ENCODE peak calls at places on chromosomes 16 and 17, in nine cellular contexts. F is foreskin fibroblast, G is AG10803, N is RWPE1, A is Peyer's patch, X is right lobe of liver, J is spleen, Y is choroid plexus epithelial cell, M is bronchial epithelial cell. L is an unnamed sample.

GRCh38 chr16:1102333-1102700 is 6.3 kb upstream of the C1QTNF8 start:
- DNase-seq in F (no peak), G (no peak), N (no peak), A (no peak), X (no peak), J (no peak), Y (no peak), M (no peak), L (no peak)

GRCh38 chr17:422196-422930 is 69.8 kb upstream of the RPH3AL start:
- DNase-seq in F (no peak), G (no peak), N (no peak), A (no peak), X (no peak), J (no peak), Y (no peak), M (no peak), L (no peak)

GRCh38 chr17:33435716-33436301 is 142.7 kb upstream of the ASIC2 start:
- DNase-seq in F (no peak), G (peak), N (no peak), A (no peak), X (no peak), J (no peak), Y (peak), M (no peak), L (no peak)

GRCh38 chr17:49388290-49388640 is 26.2 kb upstream of the ZNF652 start:
- DNase-seq in F (no peak), G (no peak), N (no peak), A (peak), X (no peak), J (no peak), Y (no peak), M (no peak), L (no peak)

GRCh38 chr16:31361201-31362110 is 6.5 kb downstream of the ITGAX start:
- DNase-seq in F (no peak), G (no peak), N (no peak), A (peak), X (no peak), J (peak), Y (no peak), M (no peak), L (no peak)

GRCh38 chr17:10385871-10386270 is 13.1 kb upstream of the MYH13 start:
- DNase-seq in F (no peak), G (no peak), N (no peak), A (no peak), X (no peak), J (no peak), Y (no peak), M (no peak), L (no peak)

GRCh38 chr16:19898924-19899604 is 14.4 kb upstream of the GPRC5B start:
- DNase-seq in F (peak), G (peak), N (peak), A (peak), X (peak), J (no peak), Y (peak), M (peak), L (peak)

GRCh38 chr16:53912155-53912554 is 208.2 kb downstream of the FTO start:
- DNase-seq in F (no peak), G (no peak), N (peak), A (no peak), X (no peak), J (no peak), Y (no peak), M (peak), L (peak)

GRCh38 chr16:11551842-11552241 is 34.9 kb downstream of the LITAF start:
- DNase-seq in F (no peak), G (no peak), N (no peak), A (no peak), X (no peak), J (no peak), Y (no peak), M (no peak), L (no peak)

GRCh38 chr16:71459510-71459909 is 2.5 kb downstream of the ZNF23 start:
- DNase-seq in F (no peak), G (no peak), N (no peak), A (no peak), X (no peak), J (no peak), Y (no peak), M (no peak), L (no peak)

GRCh38 chr17:75498726-75499213 is 16.6 kb downstream of the CASKIN2 start:
- DNase-seq in F (peak), G (no peak), N (no peak), A (no peak), X (no peak), J (peak), Y (no peak), M (no peak), L (no peak)
- TF ChIP-seq CTCF in F (no peak), G (no peak), N (no peak), A (no peak), X (no peak), J (no peak), Y (no peak), M (peak), L (no peak)

DNA sequence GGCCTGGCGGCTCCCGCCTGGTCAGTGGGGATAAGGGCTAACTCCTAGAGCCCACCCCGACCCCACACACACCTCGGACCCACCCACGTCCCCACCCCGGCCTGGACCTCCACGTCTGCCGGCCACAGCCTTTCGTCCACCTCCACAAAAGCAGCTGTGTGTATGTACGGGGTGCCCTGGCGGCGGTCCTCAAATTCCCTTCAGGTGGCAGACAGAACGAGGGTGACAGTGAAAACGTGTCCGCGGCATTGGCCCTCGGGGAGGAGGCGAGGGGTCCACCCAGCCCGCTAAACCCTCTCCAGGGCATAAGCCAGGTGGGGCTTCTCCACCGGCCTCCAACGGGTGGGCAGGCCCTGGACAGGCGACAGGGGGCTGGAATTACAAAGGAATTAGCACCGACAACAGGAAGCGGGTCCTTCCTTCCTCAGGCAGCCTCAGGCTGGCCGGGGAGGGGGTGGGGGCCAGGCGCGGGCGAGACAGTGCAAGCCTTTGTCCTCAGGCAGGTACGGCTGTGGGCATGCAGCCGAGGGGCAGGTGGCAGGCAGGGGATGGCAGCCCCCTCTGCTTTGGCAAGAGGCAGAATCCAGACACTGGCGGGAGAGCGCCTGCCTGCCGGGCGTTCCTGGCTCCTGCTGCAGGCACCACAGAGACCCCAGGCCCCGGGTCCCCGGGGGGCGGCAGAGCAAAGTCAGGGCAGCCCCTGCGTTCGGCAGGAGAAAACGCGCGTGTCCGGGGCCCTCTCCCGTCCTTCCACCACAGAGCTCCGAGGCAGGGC is 12.3 kb upstream of the PITPNA start:
- DNase-seq in F (no peak), G (no peak), N (no peak), A (no peak), X (no peak), J (peak), Y (no peak), M (no peak), L (peak)
- TF ChIP-seq CTCF in F (no peak), G (no peak), N (peak), A (no peak), X (no peak), J (peak), Y (no peak), M (no peak), L (no peak)

DNA sequence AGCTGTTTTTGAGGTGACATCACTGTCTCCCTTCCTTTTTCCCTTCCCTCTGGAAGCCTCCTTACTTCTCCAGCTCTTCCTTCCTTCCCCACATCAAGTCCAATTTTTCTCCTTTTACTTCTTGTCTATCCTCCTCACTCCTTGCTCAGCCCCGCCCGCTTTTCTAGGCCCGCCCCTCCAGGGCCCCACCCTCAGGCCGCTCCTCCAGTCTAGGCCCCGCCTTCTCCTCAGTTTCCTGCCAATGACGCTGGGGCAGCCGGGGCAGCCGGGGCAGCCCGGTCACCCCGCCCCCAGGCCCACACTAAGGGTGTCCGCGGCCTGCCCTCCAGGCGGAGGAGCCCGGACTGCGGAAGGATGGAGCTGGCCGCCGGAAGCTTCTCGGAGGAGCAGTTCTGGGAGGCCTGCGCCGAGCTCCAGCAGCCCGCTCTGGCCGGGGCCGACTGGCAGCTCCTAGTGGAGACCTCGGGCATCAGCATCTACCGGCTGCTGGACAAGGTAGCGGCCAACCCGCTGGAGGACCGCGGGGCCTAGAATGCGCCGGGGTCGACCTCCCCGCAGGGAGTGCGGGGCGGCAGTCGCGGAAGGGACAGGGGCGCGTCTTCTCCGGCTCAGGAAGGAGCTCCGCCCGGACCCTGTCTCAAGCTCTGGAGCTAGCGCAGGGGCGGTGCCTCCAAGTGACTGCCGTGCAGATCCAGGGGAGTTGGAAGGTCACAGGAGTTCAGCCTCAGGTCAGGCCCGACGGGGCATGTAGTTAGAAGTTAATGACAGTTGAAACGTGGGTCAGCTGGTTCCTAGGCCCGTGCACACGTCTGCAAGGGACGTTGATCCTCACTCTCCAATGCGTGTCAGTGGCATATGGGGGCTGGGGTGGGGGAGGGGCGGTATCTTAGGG is at the start of gene PCTP:
- DNase-seq in F (peak), G (peak), N (peak), A (peak), X (peak), J (peak), Y (peak), M (peak), L (peak)
- TF ChIP-seq CTCF in F (peak), G (peak), N (no peak), A (peak), X (peak), J (peak), Y (peak), M (peak), L (peak)

GRCh38 chr16:73047536-73048291 is at the start of gene ZFHX3:
- DNase-seq in F (peak), G (peak), N (no peak), A (peak), X (peak), J (peak), Y (peak), M (peak), L (peak)
- TF ChIP-seq CTCF in F (no peak), G (peak), N (peak), A (no peak), X (peak), J (no peak), Y (peak), M (peak), L (peak)

GRCh38 chr17:68738044-68738443 is 136.9 kb upstream of the FAM20A start:
- DNase-seq in F (peak), G (no peak), N (no peak), A (no peak), X (peak), J (no peak), Y (peak), M (no peak), L (no peak)

GRCh38 chr17:68734911-68735310 is 133.7 kb upstream of the FAM20A start:
- DNase-seq in F (no peak), G (peak), N (no peak), A (no peak), X (no peak), J (no peak), Y (no peak), M (no peak), L (no peak)

GRCh38 chr17:68740555-68741447 is 139.6 kb upstream of the FAM20A start:
- DNase-seq in F (no peak), G (no peak), N (no peak), A (no peak), X (no peak), J (no peak), Y (no peak), M (no peak), L (peak)
- TF ChIP-seq CTCF in F (peak), G (no peak), N (no peak), A (no peak), X (no peak), J (no peak), Y (peak), M (no peak), L (peak)

DNA sequence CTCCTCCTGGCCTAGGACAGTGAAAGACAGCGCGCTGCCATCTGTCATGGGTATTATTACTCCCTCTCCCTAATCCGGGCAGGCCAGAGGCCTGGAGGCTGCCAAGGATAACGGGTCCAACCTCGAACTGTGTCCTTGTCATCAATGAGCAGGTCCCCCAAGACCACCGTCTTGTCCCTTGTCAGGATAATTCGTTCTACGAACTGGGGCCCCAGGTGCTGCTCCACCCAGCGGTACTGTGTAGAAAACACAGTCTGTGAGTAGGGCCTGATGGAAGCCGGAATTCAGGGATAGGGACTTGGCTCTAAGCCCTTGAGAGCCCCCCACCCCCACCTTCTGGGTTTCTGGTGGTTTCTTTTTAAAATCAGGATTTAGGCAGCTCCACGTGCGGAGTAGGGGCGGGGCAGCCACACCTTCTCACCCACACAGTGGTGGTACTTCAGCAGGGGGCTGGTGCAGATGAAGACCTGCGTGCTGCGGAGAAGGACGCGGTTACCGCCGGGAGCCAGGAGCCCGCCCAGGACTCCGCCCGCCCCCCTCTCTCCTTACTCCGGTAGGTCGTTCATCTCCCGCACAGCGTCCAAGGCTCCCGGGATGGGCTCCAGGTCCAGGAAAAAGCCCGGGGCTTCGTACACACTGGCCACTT is 787 bp downstream of the NT5C start:
- DNase-seq in F (peak), G (peak), N (peak), A (peak), X (peak), J (peak), Y (peak), M (peak), L (peak)
- TF ChIP-seq CTCF in F (peak), G (peak), N (peak), A (peak), X (peak), J (no peak), Y (peak), M (peak), L (peak)

DNA sequence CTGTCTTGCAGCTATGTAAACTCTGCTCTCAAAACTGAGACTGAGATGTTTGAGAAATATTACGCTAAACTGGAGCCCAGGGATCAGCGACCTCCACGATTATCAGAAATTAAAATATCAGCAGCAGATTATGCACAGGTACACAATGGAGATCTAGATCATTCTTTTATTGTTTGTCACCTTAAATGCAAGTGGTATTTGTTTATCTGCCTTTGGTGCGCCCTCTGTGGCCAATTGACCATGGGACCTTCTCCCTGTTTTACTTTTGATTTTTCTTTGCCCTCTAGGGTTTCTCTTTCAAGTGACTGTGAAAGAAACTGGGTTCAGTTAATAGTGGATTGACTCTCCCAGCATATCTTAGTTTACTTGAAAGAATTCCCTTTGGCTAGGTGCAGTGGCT is 42.1 kb downstream of the PRSS54 start:
- DNase-seq in F (no peak), G (no peak), N (no peak), A (no peak), X (no peak), J (no peak), Y (no peak), M (no peak), L (no peak)
- TF ChIP-seq CTCF in F (no peak), G (no peak), N (no peak), A (no peak), X (no peak), J (no peak), Y (no peak), M (no peak), L (no peak)

DNA sequence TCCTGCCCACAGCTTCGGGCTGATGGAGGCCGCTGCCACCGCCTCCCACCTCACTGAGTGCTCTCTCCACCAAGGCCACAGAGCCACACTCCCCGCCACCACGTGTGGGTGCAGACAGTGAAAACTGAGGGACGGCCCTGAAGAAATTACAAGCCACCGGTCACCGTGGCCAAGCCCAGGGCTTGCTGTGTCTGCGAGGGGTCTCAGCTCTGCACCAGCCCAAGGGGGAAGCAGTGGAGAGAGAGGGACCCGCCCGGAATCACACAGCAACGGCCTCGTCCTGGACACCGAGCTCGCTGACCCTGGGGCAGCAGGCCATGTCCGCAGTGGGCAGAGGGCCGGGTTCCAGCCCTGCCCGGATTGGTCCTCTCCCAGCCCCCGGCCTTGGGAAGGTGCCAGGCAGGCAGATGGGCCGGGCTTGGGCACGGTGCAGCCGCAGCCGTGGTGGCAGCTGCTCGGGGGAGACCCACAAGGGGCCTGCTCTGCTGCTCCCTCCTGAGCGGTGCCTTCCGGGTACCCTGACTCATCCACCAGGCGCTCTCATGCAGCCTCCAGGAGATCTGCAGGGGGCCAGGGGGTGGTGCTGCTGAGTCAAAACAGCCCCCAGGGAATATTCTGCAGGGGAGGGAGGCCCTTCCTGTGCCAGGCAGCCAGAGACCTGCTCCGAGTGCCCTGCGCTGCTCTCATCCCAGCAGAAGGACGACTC is 52.0 kb downstream of the CBFA2T3 start:
- DNase-seq in F (peak), G (peak), N (peak), A (peak), X (no peak), J (peak), Y (peak), M (peak), L (peak)
- TF ChIP-seq CTCF in F (peak), G (peak), N (peak), A (peak), X (no peak), J (peak), Y (peak), M (peak), L (peak)

DNA sequence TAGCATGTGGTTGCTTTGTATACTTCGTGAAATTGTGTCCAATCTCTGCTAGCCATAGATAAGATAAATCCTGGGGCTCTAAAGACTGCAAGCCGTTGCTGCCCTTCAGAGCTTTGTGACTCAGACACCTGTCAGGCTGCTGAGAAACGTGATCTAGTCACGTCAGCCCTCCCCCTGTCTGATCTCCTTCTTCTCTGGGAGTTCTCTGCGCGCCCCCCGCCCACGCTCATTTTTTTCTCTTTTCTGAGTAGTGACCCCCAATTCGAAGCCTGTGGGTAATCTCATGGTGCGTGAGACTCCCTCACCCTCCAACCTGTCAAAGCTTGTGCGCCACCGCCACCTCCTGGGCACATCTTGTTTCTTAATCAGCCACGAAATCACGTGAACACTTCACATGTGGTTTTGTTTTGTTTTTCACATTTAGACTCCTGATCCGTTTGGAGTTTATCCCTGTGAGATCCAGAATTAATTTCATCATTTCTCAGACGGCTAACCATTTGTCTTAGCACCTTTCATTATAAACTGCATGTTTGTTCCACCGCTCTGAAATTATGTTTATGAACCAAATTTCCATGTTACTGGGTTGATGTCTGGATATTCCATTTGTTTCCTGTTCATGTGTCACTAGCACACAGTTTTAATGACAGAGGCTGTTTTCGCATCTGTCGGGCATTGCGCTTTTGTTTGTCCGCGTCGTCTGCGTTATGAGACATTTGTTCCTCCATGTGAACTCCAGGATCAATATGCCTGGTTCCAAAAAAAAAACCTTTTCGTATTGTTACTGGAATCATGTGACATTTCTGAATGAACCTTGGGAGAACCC is 977 bp upstream of the ZNF778 start:
- DNase-seq in F (peak), G (peak), N (peak), A (peak), X (peak), J (peak), Y (peak), M (peak), L (peak)
- TF ChIP-seq CTCF in F (peak), G (peak), N (peak), A (peak), X (peak), J (peak), Y (peak), M (peak), L (peak)